ENCODE peak calls at places on chromosomes 6 and 20, in five cellular contexts. E is CD4-positive, alpha-beta memory T cell; A is H1; P is right atrium auricular region; I is right lobe of liver. V is an unnamed sample. For H3K4me1 and H3K9me3, the result is how much of the 10 kb centered on the place peaks cover.

GRCh38 chr6:83884523-83884922 is 25.0 kb downstream of the CYB5R4 start:
- DNase-seq in I (no peak), A (no peak), E (peak), P (no peak), V (peak)

GRCh38 chr20:17659801-17660200 is 22.2 kb downstream of the RRBP1 start:
- DNase-seq in E (no peak), P (no peak), A (no peak), I (peak), V (no peak)

GRCh38 chr6:150456466-150456865 is 87.7 kb downstream of the IYD start:
- DNase-seq in P (no peak), E (no peak), A (no peak), I (no peak), V (peak)

GRCh38 chr20:62860924-62861691 is 514 bp downstream of the TCFL5 start:
- DNase-seq in P (no peak), E (peak), I (no peak), A (peak), V (no peak)

GRCh38 chr6:168711666-168712300 is 270.8 kb downstream of the SMOC2 start:
- DNase-seq in E (no peak), P (no peak), A (no peak), I (no peak), V (no peak)

GRCh38 chr6:112029045-112029822 is 24.7 kb upstream of the CCN6 start:
- DNase-seq in A (peak), P (peak), E (peak), I (peak), V (peak)

GRCh38 chr20:8267009-8267408 is 134.9 kb downstream of the PLCB1 start:
- DNase-seq in P (no peak), E (no peak), I (no peak), A (no peak), V (no peak)

GRCh38 chr6:40640591-40641293 is 53.6 kb upstream of the LRFN2 start:
- DNase-seq in A (no peak), E (peak), P (no peak), I (no peak), V (no peak)

GRCh38 chr6:99467509-99468106 is 42.5 kb upstream of the PNISR start:
- DNase-seq in P (no peak), E (peak), I (no peak), A (no peak), V (peak)

GRCh38 chr6:5025911-5026819 is 22.3 kb upstream of the RPP40 start:
- DNase-seq in I (peak), P (peak), A (peak), E (no peak), V (peak)

GRCh38 chr6:34922177-34922663 is 33.2 kb downstream of the ANKS1A start:
- DNase-seq in I (no peak), E (no peak), P (no peak), A (no peak), V (no peak)

GRCh38 chr20:44686934-44687333 is 28.2 kb upstream of the CCN5 start:
- DNase-seq in I (no peak), E (no peak), A (no peak), P (no peak), V (no peak)

GRCh38 chr6:97689078-97689754 is 406.2 kb upstream of the MMS22L start:
- DNase-seq in I (no peak), E (no peak), P (no peak), A (no peak), V (no peak)

GRCh38 chr6:2976060-2976459 is 4.7 kb upstream of the SERPINB6 start:
- DNase-seq in P (no peak), A (no peak), E (no peak), I (no peak), V (no peak)

GRCh38 chr6:104940238-104940880 is 16.5 kb upstream of the LIN28B start:
- DNase-seq in E (no peak), I (no peak), P (no peak), A (peak), V (no peak)

GRCh38 chr20:51531141-51531710 is 11.3 kb downstream of the NFATC2 start:
- DNase-seq in I (no peak), A (no peak), E (peak), P (no peak), V (no peak)

GRCh38 chr6:145327497-145328055 is 407.7 kb downstream of the EPM2A start:
- DNase-seq in I (no peak), P (no peak), E (no peak), A (no peak), V (no peak)

GRCh38 chr6:12327391-12327790 is 37.2 kb downstream of the EDN1 start:
- DNase-seq in A (no peak), P (no peak), I (no peak), E (no peak), V (no peak)

GRCh38 chr20:38196592-38196991 is 31.5 kb upstream of the TGM2 start:
- DNase-seq in I (peak), P (peak), E (no peak), A (no peak), V (no peak)

DNA sequence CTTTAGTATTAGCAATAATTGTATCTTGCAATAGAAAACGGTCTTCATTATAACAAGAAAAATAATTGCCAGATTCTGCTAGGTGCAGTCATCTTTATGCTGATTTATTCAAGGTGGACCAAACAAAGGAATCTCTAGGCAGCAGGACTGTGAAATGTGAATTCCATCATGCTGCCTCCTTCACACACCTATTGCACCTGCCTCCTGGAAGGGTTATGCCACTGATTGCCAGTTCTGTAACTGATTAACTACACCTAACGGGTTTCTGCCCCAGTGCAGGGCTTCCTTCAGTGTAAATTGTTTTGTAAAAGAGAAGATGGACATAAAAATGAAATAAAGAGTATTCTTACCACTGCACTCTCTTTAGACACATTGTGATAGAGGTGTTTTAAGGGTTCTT is 96.1 kb downstream of the FOXO3 start:
- DNase-seq in A (no peak), I (no peak), P (no peak), E (no peak), V (peak)
- H3K27ac ChIP-seq in A (no peak), I (peak), P (peak), E (no peak), V (no peak)

GRCh38 chr6:127199470-127199869 is 67.2 kb upstream of the RNF146 start:
- DNase-seq in A (no peak), P (no peak), E (no peak), I (no peak), V (no peak)
- H3K4me1 ChIP-seq in A (under half), P (under half), E (under half), I (under half), V (under half)

GRCh38 chr20:59729476-59729875 is 125.1 kb downstream of the PHACTR3 start:
- DNase-seq in A (no peak), I (no peak), E (no peak), P (no peak), V (no peak)
- H3K9me3 ChIP-seq in A (half or more), I (under half), E (under half), P (under half), V (under half)

DNA sequence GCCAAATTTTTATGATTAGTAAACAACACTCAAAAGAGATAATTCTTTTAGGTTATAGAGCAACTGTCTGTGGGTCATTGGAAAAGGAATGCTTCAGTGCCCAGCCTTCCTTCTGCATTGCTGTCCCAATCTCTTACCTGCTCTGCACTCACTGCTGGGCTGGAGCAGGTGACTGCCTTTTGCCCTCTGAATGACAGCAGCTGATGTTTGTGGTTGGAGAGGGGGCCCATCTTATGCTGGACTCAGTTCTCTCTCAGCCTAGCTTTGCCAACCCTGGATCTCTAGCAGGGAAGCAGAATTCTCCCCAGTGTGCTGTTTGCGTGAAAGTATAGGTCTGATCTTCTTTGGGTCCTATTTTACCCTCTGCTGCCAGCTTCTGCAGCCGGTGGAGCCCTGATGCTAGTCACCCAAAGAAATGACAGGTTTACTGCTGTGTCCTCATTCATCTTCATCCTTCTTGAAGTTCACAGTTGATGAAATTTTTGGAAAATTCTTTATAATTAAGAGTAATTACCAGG is 193.5 kb downstream of the ARID1B start:
- DNase-seq in P (no peak), A (no peak), E (no peak), I (no peak), V (no peak)
- H3K27ac ChIP-seq in P (no peak), A (no peak), E (no peak), I (no peak), V (no peak)

DNA sequence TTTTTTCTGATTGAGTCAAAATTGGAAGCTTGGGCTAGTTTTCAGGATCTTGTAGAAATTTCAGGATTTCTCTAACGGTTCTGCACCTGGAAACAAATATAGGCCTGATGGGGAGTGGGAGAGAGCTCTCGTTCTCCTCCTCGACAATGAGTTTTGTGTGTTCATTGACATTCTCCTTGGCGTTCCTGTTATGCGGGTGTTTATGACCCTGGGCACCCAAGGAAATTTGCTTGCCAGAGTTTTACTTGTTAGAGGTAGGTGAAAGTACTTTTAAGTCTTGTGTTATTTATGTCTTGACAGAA is 2.2 kb downstream of the ASXL1 start:
- DNase-seq in P (no peak), A (no peak), I (no peak), E (no peak), V (no peak)
- H3K4me1 ChIP-seq in P (half or more), A (under half), I (under half), E (half or more), V (under half)

GRCh38 chr6:151698921-151699705 is 108.4 kb upstream of the ESR1 start:
- DNase-seq in A (no peak), P (no peak), I (no peak), E (no peak), V (no peak)
- H3K9me3 ChIP-seq in A (under half), P (under half), I (under half), E (under half), V (under half)

GRCh38 chr20:4798010-4798409 is 76.3 kb downstream of the PRND start:
- DNase-seq in P (no peak), A (no peak), I (no peak), E (no peak), V (no peak)
- H3K27ac ChIP-seq in P (no peak), A (no peak), I (no peak), E (no peak), V (no peak)

GRCh38 chr20:19777311-19777710 is 19.3 kb downstream of the RIN2 start:
- DNase-seq in A (no peak), I (no peak), P (peak), E (no peak), V (no peak)
- H3K4me1 ChIP-seq in A (under half), I (under half), P (half or more), E (under half), V (under half)

DNA sequence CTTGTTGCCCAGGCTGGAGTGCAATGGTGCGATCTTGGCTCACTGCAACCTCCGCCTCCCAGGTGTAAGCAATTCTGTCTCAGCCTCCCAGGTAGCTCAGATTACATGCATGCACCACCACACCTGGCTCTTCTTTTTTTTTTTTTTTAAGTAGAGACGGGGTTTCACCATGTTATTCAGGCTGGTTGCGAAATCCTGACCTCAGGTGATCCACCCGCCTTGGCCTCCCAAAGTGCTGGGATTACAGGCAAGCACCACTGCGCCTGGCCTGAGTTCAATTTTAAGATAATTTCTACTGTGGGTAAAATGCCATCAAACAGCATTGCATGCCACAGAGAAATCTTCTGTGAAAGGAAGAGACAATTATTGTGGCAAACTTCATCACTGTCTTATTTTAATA is 633.1 kb downstream of the KIF16B start:
- DNase-seq in A (no peak), I (no peak), E (no peak), P (no peak), V (no peak)
- H3K9me3 ChIP-seq in A (under half), I (under half), E (under half), P (under half), V (under half)

GRCh38 chr20:47412073-47412472 is 55.6 kb upstream of the ZMYND8 start:
- DNase-seq in E (no peak), I (no peak), P (no peak), A (no peak), V (no peak)

GRCh38 chr20:47405775-47406325 is 49.4 kb upstream of the ZMYND8 start:
- DNase-seq in E (no peak), A (no peak), P (no peak), I (no peak), V (no peak)

GRCh38 chr20:47406849-47407682 is 50.6 kb upstream of the ZMYND8 start:
- DNase-seq in E (no peak), P (no peak), I (no peak), A (no peak), V (no peak)

GRCh38 chr20:47413189-47413588 is 56.7 kb upstream of the ZMYND8 start:
- DNase-seq in I (no peak), A (no peak), E (no peak), P (no peak), V (no peak)

DNA sequence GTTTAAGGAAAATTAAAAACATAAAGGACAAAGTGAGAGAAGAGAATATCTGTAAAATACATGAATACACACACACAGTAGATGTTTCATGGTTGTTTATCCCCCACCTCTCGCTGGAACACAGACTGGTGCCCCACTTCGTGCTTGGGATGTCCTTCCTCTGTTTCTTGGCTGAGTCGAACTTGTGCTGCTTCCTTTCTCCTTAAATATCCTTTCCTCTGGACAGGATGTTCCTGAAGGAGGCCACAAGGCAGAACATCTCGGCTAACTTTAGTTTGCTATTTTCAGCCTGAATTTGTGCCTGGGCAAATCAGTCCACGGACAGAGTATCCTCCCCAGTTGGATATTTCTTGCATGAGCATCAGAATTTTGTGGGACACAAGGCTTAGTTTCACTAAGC is 54.7 kb upstream of the ZMYND8 start:
- DNase-seq in E (no peak), I (no peak), A (no peak), P (no peak), V (no peak)
- H3K27ac ChIP-seq in E (no peak), I (no peak), A (no peak), P (peak), V (no peak)

V was measured in small intestine.